ENCODE peak calls at places on chromosomes 7 and 10, in ten cellular contexts. N is substantia nigra; J is thoracic aorta; G is suprapubic skin; V is effector memory CD4-positive, alpha-beta T cell; F is upper lobe of right lung; X is AG04450; M is mesendoderm; Q is cardiac muscle cell; E is aorta. R is an unnamed sample.

GRCh38 chr7:101819183-101819582 is 1.8 kb downstream of the CUX1 start:
- DNase-seq in N (no peak), J (no peak), G (no peak), V (no peak), F (no peak), X (no peak), M (no peak), Q (no peak), E (no peak), R (no peak)

GRCh38 chr10:105807930-105808587 is 1167.0 kb downstream of the SORCS3 start:
- DNase-seq in N (no peak), J (no peak), G (no peak), V (no peak), F (no peak), X (no peak), M (no peak), Q (no peak), E (no peak), R (no peak)

GRCh38 chr10:97207756-97208346 is 22.1 kb upstream of the SLIT1 start:
- DNase-seq in N (no peak), J (no peak), G (no peak), V (no peak), F (no peak), X (no peak), M (no peak), Q (no peak), E (no peak), R (no peak)

GRCh38 chr7:64541438-64542359 is 21.2 kb downstream of the ZNF680 start:
- DNase-seq in N (no peak), J (no peak), G (no peak), V (no peak), F (no peak), X (no peak), M (no peak), Q (peak), E (peak), R (no peak)

GRCh38 chr7:81285142-81285871 is 366.5 kb upstream of the SEMA3C start:
- DNase-seq in N (no peak), J (no peak), G (no peak), V (no peak), F (no peak), X (peak), M (no peak), Q (peak), E (no peak), R (no peak)

GRCh38 chr7:70392282-70392681 is 739.7 kb upstream of the GALNT17 start:
- DNase-seq in N (no peak), J (no peak), G (no peak), V (no peak), F (no peak), X (no peak), M (no peak), Q (peak), E (no peak), R (no peak)

GRCh38 chr10:30051220-30051619 is 8.2 kb downstream of the JCAD start:
- DNase-seq in N (no peak), J (no peak), G (no peak), V (no peak), F (no peak), X (no peak), M (no peak), Q (no peak), E (no peak), R (no peak)

GRCh38 chr10:110448682-110449418 is 48.9 kb upstream of the DUSP5 start:
- DNase-seq in N (no peak), J (no peak), G (peak), V (no peak), F (no peak), X (no peak), M (no peak), Q (no peak), E (no peak), R (no peak)

GRCh38 chr7:74412603-74413002 is 41.1 kb upstream of the GTF2IRD1 start:
- DNase-seq in N (no peak), J (no peak), G (no peak), V (no peak), F (no peak), X (no peak), M (no peak), Q (peak), E (no peak), R (no peak)

GRCh38 chr7:28748934-28749584 is 209.1 kb downstream of the TRIL start:
- DNase-seq in N (no peak), J (peak), G (no peak), V (no peak), F (no peak), X (no peak), M (peak), Q (no peak), E (peak), R (no peak)

GRCh38 chr7:55192718-55193117 is 172.4 kb upstream of the LANCL2 start:
- DNase-seq in N (no peak), J (no peak), G (no peak), V (no peak), F (no peak), X (peak), M (no peak), Q (peak), E (no peak), R (no peak)

GRCh38 chr7:97450516-97450915 is 281.4 kb upstream of the TAC1 start:
- DNase-seq in N (no peak), J (no peak), G (no peak), V (no peak), F (no peak), X (no peak), M (peak), Q (no peak), E (no peak), R (no peak)

GRCh38 chr7:101614939-101615302 is 14.2 kb downstream of the MYL10 start:
- DNase-seq in N (no peak), J (peak), G (no peak), V (no peak), F (no peak), X (no peak), M (peak), Q (no peak), E (peak), R (no peak)

GRCh38 chr7:135773451-135773850 is 24.8 kb upstream of the FAM180A start:
- DNase-seq in N (no peak), J (no peak), G (no peak), V (no peak), F (no peak), X (no peak), M (no peak), Q (no peak), E (no peak), R (no peak)

GRCh38 chr10:118045842-118046490 is 775 bp downstream of the RAB11FIP2 start:
- DNase-seq in N (no peak), J (peak), G (peak), V (peak), F (no peak), X (no peak), M (peak), Q (peak), E (peak), R (no peak)

GRCh38 chr10:70958396-70958795 is 70.0 kb upstream of the PCBD1 start:
- DNase-seq in N (no peak), J (no peak), G (no peak), V (no peak), F (no peak), X (no peak), M (no peak), Q (peak), E (no peak), R (no peak)

GRCh38 chr7:129840757-129841156 is 112.0 kb downstream of the UBE2H start:
- DNase-seq in N (no peak), J (no peak), G (no peak), V (no peak), F (no peak), X (no peak), M (no peak), Q (peak), E (no peak), R (no peak)

GRCh38 chr10:3687510-3688081 is 97.4 kb downstream of the KLF6 start:
- DNase-seq in N (no peak), J (no peak), G (no peak), V (no peak), F (no peak), X (no peak), M (no peak), Q (no peak), E (no peak), R (no peak)

GRCh38 chr10:49360271-49361177 is 35.4 kb downstream of the DRGX start:
- DNase-seq in N (no peak), J (no peak), G (peak), V (no peak), F (peak), X (no peak), M (peak), Q (peak), E (peak), R (no peak)

GRCh38 chr7:92639956-92640355 is 49.8 kb upstream of the FAM133B start:
- DNase-seq in N (no peak), J (no peak), G (no peak), V (no peak), F (no peak), X (no peak), M (no peak), Q (no peak), E (no peak), R (no peak)

GRCh38 chr7:30148426-30148825 is 13.6 kb downstream of the MTURN start:
- DNase-seq in N (no peak), J (no peak), G (no peak), V (no peak), F (no peak), X (no peak), M (no peak), Q (no peak), E (no peak), R (no peak)

GRCh38 chr7:30147785-30148184 is 13.0 kb downstream of the MTURN start:
- DNase-seq in N (no peak), J (no peak), G (no peak), V (no peak), F (no peak), X (no peak), M (no peak), Q (no peak), E (no peak), R (no peak)

GRCh38 chr7:30150711-30151110 is 15.9 kb downstream of the MTURN start:
- DNase-seq in N (no peak), J (no peak), G (no peak), V (no peak), F (no peak), X (no peak), M (no peak), Q (no peak), E (no peak), R (no peak)

GRCh38 chr7:30149640-30150272 is 15.0 kb downstream of the MTURN start:
- DNase-seq in N (no peak), J (no peak), G (no peak), V (no peak), F (no peak), X (no peak), M (no peak), Q (no peak), E (no peak), R (no peak)

GRCh38 chr7:30148951-30149459 is 14.2 kb downstream of the MTURN start:
- DNase-seq in N (no peak), J (no peak), G (no peak), V (no peak), F (peak), X (no peak), M (no peak), Q (no peak), E (no peak), R (no peak)
- H3K27ac ChIP-seq in N (peak), J (no peak), G (peak), V (no peak), F (peak), X (no peak), M (no peak), Q (no peak), E (no peak), R (peak)

DNA sequence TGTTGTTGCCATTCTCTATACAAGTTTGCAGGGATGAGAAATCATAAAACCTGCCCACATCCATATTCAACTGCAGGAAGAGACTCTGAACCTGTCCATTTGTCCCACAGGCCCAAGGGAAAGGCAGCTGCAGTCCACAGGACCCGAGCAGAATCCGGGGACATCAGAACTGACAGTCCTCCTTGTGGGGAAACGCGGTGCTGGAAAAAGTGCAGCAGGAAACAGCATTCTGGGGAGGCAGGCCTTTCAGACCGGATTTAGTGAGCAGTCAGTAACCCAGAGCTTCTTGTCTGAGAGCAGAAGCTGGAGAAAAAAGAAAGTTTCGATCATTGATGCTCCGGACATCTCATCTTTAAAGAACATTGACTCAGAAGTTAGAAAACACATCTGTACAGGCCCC is 23.5 kb downstream of the GIMAP8 start:
- DNase-seq in N (no peak), J (no peak), G (no peak), V (no peak), F (no peak), X (no peak), M (no peak), Q (no peak), E (no peak), R (no peak)
- H3K27ac ChIP-seq in N (no peak), J (no peak), G (no peak), V (no peak), F (no peak), X (no peak), M (no peak), Q (no peak), E (no peak), R (no peak)

GRCh38 chr10:46225597-46225996 is 61.2 kb upstream of the ANTXRL start:
- DNase-seq in N (no peak), J (no peak), G (peak), V (no peak), F (peak), X (no peak), M (no peak), Q (no peak), E (no peak), R (no peak)

GRCh38 chr10:46226232-46226631 is 60.6 kb upstream of the ANTXRL start:
- DNase-seq in N (no peak), J (no peak), G (peak), V (no peak), F (peak), X (no peak), M (no peak), Q (no peak), E (no peak), R (no peak)

GRCh38 chr10:46228076-46229071 is 58.4 kb upstream of the ANTXRL start:
- DNase-seq in N (peak), J (peak), G (peak), V (peak), F (peak), X (peak), M (peak), Q (peak), E (peak), R (no peak)

GRCh38 chr10:46227571-46228075 is 59.2 kb upstream of the ANTXRL start:
- DNase-seq in N (no peak), J (no peak), G (peak), V (no peak), F (peak), X (no peak), M (no peak), Q (no peak), E (no peak), R (no peak)

DNA sequence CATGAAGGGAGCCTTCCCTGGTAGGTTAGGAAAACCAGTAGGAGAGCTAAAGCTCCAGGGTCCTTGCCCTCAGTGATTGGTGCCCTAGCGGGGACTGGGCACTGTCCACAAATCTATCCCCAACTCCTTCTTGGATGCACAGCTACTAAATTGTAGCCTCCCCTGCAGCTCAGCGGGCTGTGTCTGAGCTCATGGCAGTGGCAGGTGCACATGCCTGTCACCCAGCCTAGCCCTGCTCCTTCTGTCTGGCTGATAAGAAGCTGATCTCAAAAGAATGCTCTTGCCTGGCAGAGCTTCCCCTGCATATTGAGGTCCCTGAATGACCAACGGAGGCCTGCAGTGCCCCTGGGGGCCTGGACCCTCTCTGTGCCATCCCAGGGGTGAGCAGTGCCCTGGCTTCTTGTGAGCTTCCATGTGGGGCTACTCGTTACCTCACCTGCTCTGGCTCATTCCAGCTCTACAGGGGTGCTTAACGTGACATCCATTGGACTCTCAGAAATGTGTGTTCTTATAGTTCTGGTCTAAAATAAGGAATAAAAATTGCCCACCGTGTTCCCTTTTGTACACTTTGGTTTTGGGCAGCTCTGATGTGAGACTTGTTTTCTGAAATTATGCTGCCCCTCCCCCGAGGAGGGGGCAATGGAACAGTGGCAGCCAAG is 59.8 kb upstream of the ANTXRL start:
- DNase-seq in N (no peak), J (no peak), G (peak), V (no peak), F (peak), X (no peak), M (no peak), Q (no peak), E (no peak), R (no peak)
- H3K27ac ChIP-seq in N (no peak), J (no peak), G (no peak), V (no peak), F (no peak), X (no peak), M (no peak), Q (no peak), E (no peak), R (no peak)

GRCh38 chr7:95324396-95324795 is at the start of gene PON1:
- DNase-seq in N (no peak), J (no peak), G (no peak), V (no peak), F (no peak), X (no peak), M (no peak), Q (no peak), E (no peak), R (no peak)
- H3K27ac ChIP-seq in N (no peak), J (no peak), G (no peak), V (no peak), F (no peak), X (no peak), M (no peak), Q (no peak), E (no peak), R (no peak)

GRCh38 chr7:150451833-150452431 is 1.5 kb downstream of the GIMAP8 start:
- DNase-seq in N (no peak), J (no peak), G (no peak), V (no peak), F (no peak), X (no peak), M (no peak), Q (peak), E (no peak), R (no peak)
- H3K27ac ChIP-seq in N (peak), J (no peak), G (peak), V (peak), F (peak), X (no peak), M (no peak), Q (no peak), E (no peak), R (peak)

GRCh38 chr7:117322741-117323584 is at the start of gene WNT2:
- DNase-seq in N (no peak), J (no peak), G (no peak), V (no peak), F (no peak), X (no peak), M (peak), Q (peak), E (no peak), R (no peak)
- H3K27ac ChIP-seq in N (no peak), J (no peak), G (peak), V (no peak), F (peak), X (peak), M (no peak), Q (peak), E (no peak), R (no peak)

GRCh38 chr7:126700807-126701604 is 551.7 kb downstream of the GRM8 start:
- DNase-seq in N (no peak), J (no peak), G (no peak), V (peak), F (no peak), X (peak), M (peak), Q (peak), E (peak), R (no peak)
- H3K27ac ChIP-seq in N (no peak), J (no peak), G (no peak), V (no peak), F (no peak), X (no peak), M (no peak), Q (no peak), E (no peak), R (no peak)